ENCODE peak calls at places on chromosome 20, in eight cellular contexts. R is CD8-positive, alpha-beta T cell; K is lower lobe of right lung; E is aorta; I is small intestine; G is hepatocyte; Z is heart right ventricle; N is tibial artery. B is an unnamed sample.

GRCh38 chr20:9514461-9515210 is at the start of gene LAMP5:
- DNase-seq in R (no peak), K (peak; percentile 47), E (no peak), I (no peak), G (peak; percentile 62), Z (peak; percentile 12), N (no peak), B (no peak)

GRCh38 chr20:38315290-38315966 is 11.5 kb downstream of the BPI start:
- DNase-seq in R (no peak), K (no peak), E (no peak), I (no peak), G (no peak), Z (no peak), N (no peak), B (no peak)

GRCh38 chr20:19973920-19974620 is 43.1 kb upstream of the NAA20 start:
- DNase-seq in R (no peak), K (peak; percentile 71), E (peak; percentile 92), I (no peak), G (peak; percentile 60), Z (peak; percentile 63), N (peak; percentile 96), B (no peak)

GRCh38 chr20:37468886-37469285 is 52.2 kb upstream of the NNAT start:
- DNase-seq in R (no peak), K (no peak), E (no peak), I (no peak), G (no peak), Z (no peak), N (no peak), B (no peak)

GRCh38 chr20:56985286-56985685 is 281.2 kb downstream of the BMP7 start:
- DNase-seq in R (no peak), K (no peak), E (no peak), I (no peak), G (no peak), Z (no peak), N (no peak), B (no peak)

GRCh38 chr20:10007747-10008146 is 27.0 kb upstream of the ANKEF1 start:
- DNase-seq in R (no peak), K (no peak), E (no peak), I (no peak), G (no peak), Z (no peak), N (no peak), B (no peak)

GRCh38 chr20:12927489-12927888 is 81.3 kb upstream of the SPTLC3 start:
- DNase-seq in R (no peak), K (no peak), E (no peak), I (no peak), G (no peak), Z (no peak), N (no peak), B (no peak)

GRCh38 chr20:43988451-43988850 is 73.8 kb downstream of the TOX2 start:
- DNase-seq in R (no peak), K (no peak), E (no peak), I (no peak), G (no peak), Z (no peak), N (no peak), B (no peak)

GRCh38 chr20:1185316-1185741 is 548 bp upstream of the TMEM74B start:
- DNase-seq in R (no peak), K (no peak), E (no peak), I (peak; percentile 10), G (peak; percentile 47), Z (peak; percentile 26), N (no peak), B (peak; percentile 65)

GRCh38 chr20:58237318-58238182 is 9.1 kb upstream of the ANKRD60 start:
- DNase-seq in R (no peak), K (no peak), E (no peak), I (no peak), G (no peak), Z (no peak), N (no peak), B (no peak)

GRCh38 chr20:36876473-36876833 is 515 bp downstream of the TLDC2 start:
- DNase-seq in R (no peak), K (peak; percentile 16), E (no peak), I (no peak), G (no peak), Z (no peak), N (no peak), B (no peak)

GRCh38 chr20:39291301-39291700 is 329.2 kb downstream of the DHX35 start:
- DNase-seq in R (no peak), K (no peak), E (no peak), I (no peak), G (no peak), Z (no peak), N (no peak), B (no peak)

GRCh38 chr20:3629893-3630292 is 33.3 kb downstream of the GFRA4 start:
- DNase-seq in R (no peak), K (no peak), E (no peak), I (no peak), G (no peak), Z (no peak), N (no peak), B (no peak)

GRCh38 chr20:33177866-33178265 is 9.9 kb downstream of the BPIFA2 start:
- DNase-seq in R (no peak), K (no peak), E (no peak), I (no peak), G (no peak), Z (no peak), N (no peak), B (no peak)

GRCh38 chr20:45021626-45022025 is 55.3 kb downstream of the STK4 start:
- DNase-seq in R (no peak), K (no peak), E (no peak), I (no peak), G (no peak), Z (no peak), N (no peak), B (no peak)

GRCh38 chr20:61662226-61662945 is 403.3 kb downstream of the TAF4 start:
- DNase-seq in R (no peak), K (no peak), E (no peak), I (no peak), G (no peak), Z (no peak), N (no peak), B (no peak)

GRCh38 chr20:58223358-58223941 is 5.0 kb downstream of the ANKRD60 start:
- DNase-seq in R (no peak), K (no peak), E (no peak), I (no peak), G (no peak), Z (no peak), N (no peak), B (no peak)

GRCh38 chr20:3051385-3052019 is 5.7 kb downstream of the MRPS26 start:
- DNase-seq in R (no peak), K (no peak), E (no peak), I (no peak), G (no peak), Z (no peak), N (no peak), B (no peak)

GRCh38 chr20:53859684-53860083 is 210.7 kb downstream of the BCAS1 start:
- DNase-seq in R (no peak), K (peak; percentile 51), E (peak; percentile 74), I (no peak), G (no peak), Z (peak; percentile 57), N (peak; percentile 68), B (no peak)

GRCh38 chr20:21291026-21291425 is 12.1 kb upstream of the XRN2 start:
- DNase-seq in R (no peak), K (no peak), E (no peak), I (no peak), G (no peak), Z (no peak), N (no peak), B (no peak)

GRCh38 chr20:43963872-43964791 is 49.5 kb downstream of the TOX2 start:
- DNase-seq in R (peak; percentile 57), K (no peak), E (peak; percentile 79), I (no peak), G (no peak), Z (peak; percentile 42), N (peak; percentile 70), B (no peak)

GRCh38 chr20:51334609-51335008 is 207.9 kb downstream of the NFATC2 start:
- DNase-seq in R (no peak), K (no peak), E (no peak), I (no peak), G (no peak), Z (no peak), N (no peak), B (no peak)
- H3K27ac ChIP-seq in R (no peak overlapping the region), K (no peak overlapping the region), E (no peak overlapping the region), I (no peak overlapping the region), G (peak overlapping the region; percentile 55), Z (no peak overlapping the region), N (no peak overlapping the region), B (no peak overlapping the region)

GRCh38 chr20:35206802-35207201 is 19.7 kb upstream of the MMP24 start:
- DNase-seq in R (no peak), K (no peak), E (no peak), I (no peak), G (no peak), Z (no peak), N (no peak), B (no peak)

DNA sequence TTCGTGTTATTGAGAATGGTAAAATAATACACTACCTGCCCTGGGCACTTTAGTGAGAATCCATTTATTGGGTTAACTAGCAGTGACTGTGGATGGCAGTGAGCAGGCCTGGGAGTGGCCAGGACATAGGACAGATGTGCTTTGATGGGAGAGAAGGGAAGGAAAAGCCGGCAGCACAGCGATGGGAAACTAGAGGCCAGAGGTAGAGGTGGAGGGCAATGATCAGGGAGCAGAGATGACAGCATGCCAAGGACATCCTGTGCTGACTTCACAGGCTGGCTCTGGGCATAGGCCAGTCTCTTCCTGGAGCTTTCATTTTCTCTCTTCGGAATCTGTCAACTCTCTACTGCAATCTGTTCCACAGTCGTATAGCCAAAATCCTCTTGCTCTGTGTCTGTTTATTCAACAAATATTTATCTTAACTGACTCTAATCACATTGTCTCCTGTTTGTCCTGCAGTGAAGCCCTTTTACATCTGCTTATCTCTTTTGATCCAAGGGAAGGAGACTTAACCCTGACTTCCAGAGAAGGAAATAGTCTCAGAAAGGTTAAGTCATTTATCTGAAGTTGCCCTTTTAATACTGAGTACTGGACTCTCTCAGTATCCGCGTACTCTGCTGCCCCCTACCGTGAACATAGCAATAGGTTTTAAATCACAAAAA is 18.4 kb upstream of the MMP24 start:
- DNase-seq in R (peak; percentile 83), K (peak; percentile 75), E (peak; percentile 84), I (peak; percentile 92), G (peak; percentile 88), Z (peak; percentile 66), N (peak; percentile 80), B (peak; percentile 77)
- H3K4me3 ChIP-seq in R (no peak overlapping the region), K (no peak overlapping the region), E (peak overlapping the region; percentile 15), I (no peak overlapping the region), G (no peak overlapping the region), Z (peak overlapping the region; percentile 1), N (peak overlapping the region; percentile 7), B (peak overlapping the region; percentile 28)

GRCh38 chr20:23939063-23939462 is 49.5 kb downstream of the GGTLC1 start:
- DNase-seq in R (no peak), K (no peak), E (no peak), I (no peak), G (no peak), Z (no peak), N (no peak), B (no peak)
- H3K27ac ChIP-seq in R (no peak overlapping the region), K (no peak overlapping the region), E (no peak overlapping the region), I (no peak overlapping the region), G (no peak overlapping the region), Z (no peak overlapping the region), N (no peak overlapping the region), B (no peak overlapping the region)

DNA sequence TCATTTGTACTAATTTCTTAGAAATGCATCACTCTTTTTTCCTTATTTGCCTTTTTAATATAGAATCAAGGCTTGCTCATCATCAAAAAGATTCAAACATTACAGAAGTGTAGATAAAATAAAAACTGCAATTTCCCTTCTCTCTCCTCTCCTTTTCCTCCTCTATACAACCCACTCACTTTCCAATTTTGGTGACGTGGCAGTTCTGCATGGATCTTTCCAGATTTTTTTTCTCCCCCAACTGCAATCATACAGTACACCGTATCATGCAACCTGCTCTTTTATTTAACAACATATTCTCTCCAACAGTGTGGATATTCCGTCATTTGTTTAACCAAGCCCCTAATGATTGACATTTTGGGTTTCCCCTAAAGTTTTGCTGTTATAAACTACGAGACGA is 140.5 kb downstream of the BFSP1 start:
- DNase-seq in R (no peak), K (no peak), E (no peak), I (no peak), G (no peak), Z (no peak), N (no peak), B (no peak)
- H3K4me3 ChIP-seq in R (no peak overlapping the region), K (no peak overlapping the region), E (no peak overlapping the region), I (no peak overlapping the region), G (no peak overlapping the region), Z (no peak overlapping the region), N (no peak overlapping the region), B (no peak overlapping the region)

B was measured in Peyer's patch.